ENCODE peak calls at places on chromosomes 3 and 15, in five cellular contexts. M is left lung; D is heart left ventricle; I is esophagus squamous epithelium; K is CD8-positive, alpha-beta memory T cell. Q is an unnamed sample. For H3K9me3, the result is how much of the 10 kb centered on the place peaks cover.

GRCh38 chr3:126180477-126181397 is at the start of gene ALDH1L1:
- DNase-seq in M (peak), D (peak), I (peak), K (no peak), Q (no peak)

GRCh38 chr3:97721446-97721845 is 43.1 kb upstream of the ARL6 start:
- DNase-seq in M (no peak), D (no peak), I (no peak), K (no peak), Q (no peak)

GRCh38 chr3:46455231-46456115 is 9.2 kb downstream of the LTF start:
- DNase-seq in M (no peak), D (no peak), I (no peak), K (no peak), Q (no peak)

GRCh38 chr15:80588801-80589200 is 106.3 kb upstream of the ABHD17C start:
- DNase-seq in M (no peak), D (no peak), I (no peak), K (no peak), Q (no peak)

GRCh38 chr3:10581716-10582115 is 76.3 kb upstream of the ATP2B2 start:
- DNase-seq in M (no peak), D (no peak), I (no peak), K (no peak), Q (no peak)

GRCh38 chr15:65971741-65971995 is 102.4 kb downstream of the RAB11A start:
- DNase-seq in M (no peak), D (no peak), I (no peak), K (no peak), Q (no peak)

GRCh38 chr15:60679256-60679655 is 200.3 kb upstream of the ICE2 start:
- DNase-seq in M (no peak), D (no peak), I (no peak), K (no peak), Q (no peak)

GRCh38 chr15:40894689-40895308 is 549 bp downstream of the VPS18 start:
- DNase-seq in M (peak), D (no peak), I (no peak), K (peak), Q (peak)

GRCh38 chr15:60074181-60074885 is 70.2 kb downstream of the FOXB1 start:
- DNase-seq in M (no peak), D (no peak), I (no peak), K (no peak), Q (no peak)

GRCh38 chr3:34947849-34948248 is 691.5 kb upstream of the ARPP21 start:
- DNase-seq in M (no peak), D (no peak), I (no peak), K (no peak), Q (no peak)

GRCh38 chr3:146246493-146246892 is 4.4 kb downstream of the PLSCR4 start:
- DNase-seq in M (no peak), D (no peak), I (no peak), K (no peak), Q (no peak)

GRCh38 chr3:106299300-106300098 is 430.7 kb upstream of the CBLB start:
- DNase-seq in M (no peak), D (no peak), I (no peak), K (no peak), Q (peak)

GRCh38 chr3:60579734-60580133 is 671.5 kb downstream of the FHIT start:
- DNase-seq in M (no peak), D (no peak), I (no peak), K (no peak), Q (no peak)

GRCh38 chr15:94294556-94294955 is 63.2 kb downstream of the MCTP2 start:
- DNase-seq in M (no peak), D (no peak), I (no peak), K (no peak), Q (no peak)

GRCh38 chr15:50051811-50052419 is 67.1 kb downstream of the ATP8B4 start:
- DNase-seq in M (no peak), D (peak), I (no peak), K (no peak), Q (no peak)

GRCh38 chr15:61049934-61050333 is 179.2 kb downstream of the RORA start:
- DNase-seq in M (no peak), D (no peak), I (no peak), K (no peak), Q (no peak)

GRCh38 chr3:156050918-156051317 is 69.5 kb upstream of the KCNAB1 start:
- DNase-seq in M (no peak), D (no peak), I (no peak), K (no peak), Q (no peak)

GRCh38 chr3:59812188-59812587 is 762.4 kb upstream of the CFAP20DC start:
- DNase-seq in M (no peak), D (no peak), I (no peak), K (no peak), Q (no peak)

GRCh38 chr15:69359724-69360123 is 54.4 kb upstream of the KIF23 start:
- DNase-seq in M (no peak), D (no peak), I (no peak), K (no peak), Q (no peak)

GRCh38 chr3:52175416-52176187 is 21.4 kb upstream of the POC1A start:
- DNase-seq in M (no peak), D (no peak), I (no peak), K (no peak), Q (no peak)

GRCh38 chr3:45555154-45555591 is 39.4 kb upstream of the LIMD1 start:
- DNase-seq in M (no peak), D (no peak), I (no peak), K (no peak), Q (no peak)

GRCh38 chr3:140424211-140424610 is 253.7 kb upstream of the TRIM42 start:
- DNase-seq in M (no peak), D (no peak), I (no peak), K (no peak), Q (no peak)

GRCh38 chr3:139538733-139539132 is 809 bp downstream of the RBP1 start:
- DNase-seq in M (no peak), D (no peak), I (no peak), K (no peak), Q (no peak)

GRCh38 chr3:52357151-52358080 is 41.3 kb downstream of the DNAH1 start:
- DNase-seq in M (peak), D (no peak), I (no peak), K (no peak), Q (no peak)

GRCh38 chr3:42369832-42370231 is 40.6 kb downstream of the LYZL4 start:
- DNase-seq in M (no peak), D (no peak), I (no peak), K (no peak), Q (no peak)

GRCh38 chr15:25088261-25088790 is 133.5 kb downstream of the SNRPN start:
- DNase-seq in M (no peak), D (no peak), I (no peak), K (no peak), Q (no peak)
- H3K9me3 ChIP-seq in M (half or more), D (half or more), I (under half), K (half or more), Q (under half)

GRCh38 chr15:87215100-87215499 is 1041.4 kb downstream of the NTRK3 start:
- DNase-seq in M (no peak), D (no peak), I (no peak), K (no peak), Q (no peak)
- H3K9me3 ChIP-seq in M (under half), D (under half), I (under half), K (under half), Q (under half)

GRCh38 chr15:22257668-22258401 is 177.5 kb downstream of the OR4M2 start:
- DNase-seq in M (peak), D (no peak), I (no peak), K (peak), Q (no peak)

GRCh38 chr15:22258402-22259150 is 178.2 kb downstream of the OR4M2 start:
- DNase-seq in M (peak), D (no peak), I (no peak), K (peak), Q (no peak)

GRCh38 chr15:22257047-22257667 is 176.8 kb downstream of the OR4M2 start:
- DNase-seq in M (peak), D (no peak), I (no peak), K (no peak), Q (no peak)

GRCh38 chr15:22251422-22251821 is 171.1 kb downstream of the OR4M2 start:
- DNase-seq in M (no peak), D (no peak), I (no peak), K (no peak), Q (no peak)

DNA sequence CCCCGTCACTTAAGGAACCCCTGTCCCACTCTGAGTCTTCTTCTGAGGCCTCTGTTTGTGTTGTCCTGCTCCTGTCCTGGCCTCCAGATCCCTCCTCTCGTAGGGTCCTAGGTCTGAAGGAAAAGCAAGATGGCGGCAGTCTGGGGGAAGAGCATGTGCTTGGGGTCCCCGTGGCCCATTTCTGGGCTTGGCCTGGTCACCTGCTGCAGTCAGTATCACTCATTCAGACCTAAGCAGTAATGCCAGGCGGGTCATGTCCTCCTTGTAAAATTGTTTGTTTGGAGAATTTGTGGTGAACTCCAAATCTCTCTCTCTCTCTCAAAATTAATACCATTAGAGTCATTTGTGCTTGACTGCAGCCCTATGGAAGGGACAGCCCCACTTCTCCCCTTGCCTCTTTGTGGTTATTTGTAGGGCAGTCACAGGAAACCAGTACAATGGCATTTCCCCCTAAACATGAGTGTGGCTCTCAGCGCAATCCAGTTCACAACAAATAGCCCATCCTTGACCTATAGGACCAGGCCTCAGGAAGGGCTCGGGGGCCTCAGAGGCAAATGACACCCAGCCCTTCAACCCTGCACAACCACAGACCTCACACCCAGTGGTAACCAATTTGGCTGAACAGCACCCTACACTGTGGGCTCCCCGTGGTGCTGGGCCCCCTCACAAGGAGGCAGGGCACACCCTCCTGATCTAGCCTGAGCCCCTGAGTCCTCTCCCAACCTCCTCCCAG is 173.5 kb downstream of the OR4M2 start:
- DNase-seq in M (no peak), D (no peak), I (no peak), K (peak), Q (no peak)
- H3K9me3 ChIP-seq in M (under half), D (under half), I (under half), K (under half), Q (under half)

DNA sequence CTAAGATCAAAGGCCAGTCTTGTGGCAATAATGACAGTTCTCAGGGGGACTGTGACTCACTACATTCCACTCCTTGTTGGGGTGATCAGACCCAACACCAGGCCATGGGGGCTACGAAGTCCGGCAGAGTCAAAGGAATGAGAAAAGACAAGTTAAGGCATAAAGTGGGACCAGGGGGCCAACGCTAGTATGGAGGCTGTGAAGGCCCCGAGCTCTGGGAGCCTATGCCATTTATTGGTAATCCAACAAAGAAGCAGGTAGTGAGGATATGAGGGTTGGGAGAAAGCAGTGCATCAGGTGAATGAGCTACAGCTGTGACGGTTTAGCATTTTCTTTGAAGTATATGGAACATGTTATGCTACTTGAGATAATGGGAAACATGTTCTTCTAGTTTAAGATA is 104.4 kb upstream of the C2CD4B start:
- DNase-seq in M (no peak), D (no peak), I (no peak), K (no peak), Q (no peak)
- H3K9me3 ChIP-seq in M (half or more), D (under half), I (under half), K (under half), Q (under half)

Q was measured in CD4-positive, alpha-beta memory T cell.